ENCODE peak calls at places on chromosomes 3 and 15, in eight cellular contexts. A, X, F, D, I, O, C and U are unnamed samples. For H3K27me3, the result is how much of the 10 kb centered on the place peaks cover.

GRCh38 chr3:184459355-184459754 is 79.5 kb downstream of the CHRD start:
- DNase-seq in A (peak), X (no peak), F (no peak), D (no peak), I (no peak), O (no peak), C (no peak), U (no peak)

GRCh38 chr3:10594915-10595314 is 89.5 kb upstream of the ATP2B2 start:
- DNase-seq in A (peak), X (no peak), F (no peak), D (peak), I (peak), O (no peak), C (no peak), U (no peak)

GRCh38 chr3:98961161-98962155 is 60.0 kb upstream of the DCBLD2 start:
- DNase-seq in A (peak), X (no peak), F (no peak), D (no peak), I (no peak), O (no peak), C (no peak), U (no peak)

GRCh38 chr3:42451116-42451515 is 40.7 kb upstream of the LYZL4 start:
- DNase-seq in A (no peak), X (no peak), F (no peak), D (no peak), I (no peak), O (no peak), C (no peak), U (no peak)

GRCh38 chr15:89472785-89473256 is 23.6 kb downstream of the RHCG start:
- DNase-seq in A (peak), X (no peak), F (peak), D (no peak), I (peak), O (no peak), C (no peak), U (no peak)

GRCh38 chr3:192130534-192131132 is 596.7 kb downstream of the FGF12 start:
- DNase-seq in A (peak), X (peak), F (peak), D (peak), I (peak), O (no peak), C (no peak), U (no peak)

GRCh38 chr15:73190189-73190601 is 137.9 kb downstream of the NEO1 start:
- DNase-seq in A (peak), X (no peak), F (no peak), D (no peak), I (no peak), O (no peak), C (no peak), U (no peak)

GRCh38 chr3:97264180-97264579 is 449.8 kb downstream of the EPHA6 start:
- DNase-seq in A (no peak), X (no peak), F (no peak), D (no peak), I (no peak), O (no peak), C (no peak), U (no peak)

GRCh38 chr3:156535162-156535627 is 19.7 kb downstream of the SSR3 start:
- DNase-seq in A (peak), X (peak), F (peak), D (no peak), I (peak), O (peak), C (peak), U (peak)
- TF ChIP-seq CTCF in A (peak), X (peak), F (no peak), D (no peak), I (peak), O (peak), C (peak), U (peak)

GRCh38 chr3:50506169-50506568 is 2.7 kb upstream of the CACNA2D2 start:
- DNase-seq in A (no peak), X (no peak), F (no peak), D (no peak), I (no peak), O (no peak), C (no peak), U (no peak)
- H3K27me3 ChIP-seq in A (half or more), X (under half), F (under half), D (under half), I (under half), O (under half), C (under half), U (half or more)

DNA sequence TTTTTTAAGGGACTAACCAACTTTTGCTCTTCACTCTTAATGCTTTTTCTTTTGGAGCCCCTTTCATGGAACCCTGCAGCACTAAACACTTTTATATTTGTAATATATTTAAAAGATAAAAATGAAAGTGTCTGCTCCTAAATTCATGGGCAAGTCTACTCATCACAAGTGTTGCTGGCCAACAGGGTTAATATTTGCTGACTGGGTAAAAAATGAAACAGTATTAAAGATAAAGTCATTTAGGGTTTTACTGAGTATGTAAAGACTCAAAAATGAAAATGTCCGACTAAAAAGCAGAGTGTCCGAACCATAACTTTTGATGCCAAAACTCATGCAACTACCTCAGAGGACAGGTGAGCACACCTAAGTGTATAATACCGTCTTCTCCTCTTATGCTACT is 54.0 kb downstream of the MOBP start:
- DNase-seq in A (no peak), X (no peak), F (no peak), D (no peak), I (no peak), O (no peak), C (no peak), U (no peak)
- TF ChIP-seq CTCF in A (no peak), X (no peak), F (no peak), D (no peak), I (no peak), O (no peak), C (no peak), U (no peak)

GRCh38 chr3:57165637-57166036 is 484 bp upstream of the IL17RD start:
- DNase-seq in A (no peak), X (no peak), F (no peak), D (no peak), I (no peak), O (no peak), C (no peak), U (no peak)

GRCh38 chr3:57168151-57168550 is 3.0 kb upstream of the IL17RD start:
- DNase-seq in A (no peak), X (no peak), F (no peak), D (no peak), I (no peak), O (no peak), C (no peak), U (no peak)

GRCh38 chr3:57164606-57165573 is at the start of gene IL17RD:
- DNase-seq in A (peak), X (peak), F (peak), D (no peak), I (peak), O (peak), C (no peak), U (no peak)

GRCh38 chr3:57169106-57169505 is 4.0 kb upstream of the IL17RD start:
- DNase-seq in A (no peak), X (no peak), F (no peak), D (no peak), I (no peak), O (no peak), C (no peak), U (no peak)

GRCh38 chr3:57166660-57167059 is 1.5 kb upstream of the IL17RD start:
- DNase-seq in A (no peak), X (no peak), F (no peak), D (no peak), I (no peak), O (no peak), C (no peak), U (no peak)
- H3K27me3 ChIP-seq in A (under half), X (under half), F (under half), D (under half), I (under half), O (under half), C (under half), U (under half)

GRCh38 chr3:134607054-134608022 is 43.5 kb downstream of the KY start:
- DNase-seq in A (peak), X (no peak), F (no peak), D (no peak), I (no peak), O (no peak), C (no peak), U (no peak)
- TF ChIP-seq CTCF in A (no peak), X (no peak), F (no peak), D (no peak), I (no peak), O (no peak), C (no peak), U (no peak)

DNA sequence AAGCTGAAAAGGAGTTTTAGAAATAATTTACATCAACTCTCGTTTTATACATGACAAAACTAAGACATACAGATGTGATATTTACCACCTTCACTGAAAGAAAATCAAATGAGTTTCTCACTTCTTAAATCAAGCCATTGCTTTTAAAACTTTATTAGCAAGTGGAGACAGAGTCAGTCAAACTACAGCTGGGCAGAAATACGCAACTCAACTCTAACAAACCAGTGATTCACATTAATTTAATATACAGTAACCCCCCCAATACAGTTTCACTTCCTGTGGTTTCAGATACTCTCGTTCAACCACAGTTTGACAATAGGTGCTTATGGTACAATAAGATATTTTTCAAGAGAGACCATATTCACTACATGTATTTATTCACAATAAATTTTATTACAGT is 477.1 kb downstream of the MAGI1 start:
- DNase-seq in A (no peak), X (no peak), F (no peak), D (no peak), I (no peak), O (no peak), C (no peak), U (no peak)
- H3K27me3 ChIP-seq in A (under half), X (under half), F (under half), D (under half), I (under half), O (under half), C (under half), U (under half)

GRCh38 chr3:39148116-39149058 is 5.0 kb downstream of the CSRNP1 start:
- DNase-seq in A (peak), X (no peak), F (peak), D (no peak), I (no peak), O (no peak), C (no peak), U (no peak)
- TF ChIP-seq CTCF in A (no peak), X (no peak), F (no peak), D (no peak), I (no peak), O (no peak), C (no peak), U (no peak)

GRCh38 chr15:40929730-40930429 is 740 bp downstream of the DLL4 start:
- DNase-seq in A (peak), X (peak), F (peak), D (no peak), I (peak), O (no peak), C (no peak), U (no peak)
- H3K27me3 ChIP-seq in A (under half), X (under half), F (half or more), D (under half), I (under half), O (under half), C (under half), U (half or more)

GRCh38 chr15:58932791-58933310 is 628 bp downstream of the SLTM start:
- DNase-seq in A (no peak), X (no peak), F (no peak), D (no peak), I (peak), O (no peak), C (no peak), U (no peak)
- TF ChIP-seq CTCF in A (no peak), X (no peak), F (no peak), D (no peak), I (no peak), O (no peak), C (no peak), U (no peak)